ENCODE peak calls at places on chromosomes 16 and 17, in seven cellular contexts. One of them, this sample, is unnamed.

GRCh38 chr17:80861892-80862291 is 129.7 kb upstream of the CHMP6 start:
- DNase-seq in SK-N-SH: peak; percentile 88
- DNase-seq in GM12878: no peak
- DNase-seq in HepG2: no peak
- DNase-seq in HCT116: no peak
- DNase-seq in H1: no peak
- DNase-seq in K562: no peak
- DNase-seq in this sample: no peak

GRCh38 chr17:16943032-16943352 is 28.9 kb downstream of the TNFRSF13B start:
- DNase-seq in GM12878: no peak
- DNase-seq in HCT116: no peak
- DNase-seq in SK-N-SH: no peak
- DNase-seq in H1: no peak
- DNase-seq in HepG2: no peak
- DNase-seq in K562: no peak
- DNase-seq in this sample: no peak

GRCh38 chr17:7997186-7997585 is 5.2 kb upstream of the GUCY2D start:
- DNase-seq in K562: peak; percentile 27
- DNase-seq in HCT116: peak; percentile 67
- DNase-seq in GM12878: no peak
- DNase-seq in H1: no peak
- DNase-seq in HepG2: peak; percentile 25
- DNase-seq in SK-N-SH: no peak
- DNase-seq in this sample: no peak

GRCh38 chr16:29312835-29313558 is 93.5 kb downstream of the NPIPB11 start:
- DNase-seq in H1: no peak
- DNase-seq in K562: no peak
- DNase-seq in HepG2: no peak
- DNase-seq in GM12878: no peak
- DNase-seq in SK-N-SH: no peak
- DNase-seq in HCT116: no peak
- DNase-seq in this sample: no peak

GRCh38 chr16:29909398-29909797 is 9.1 kb downstream of the ASPHD1 start:
- DNase-seq in HepG2: no peak
- DNase-seq in GM12878: no peak
- DNase-seq in SK-N-SH: no peak
- DNase-seq in K562: no peak
- DNase-seq in HCT116: no peak
- DNase-seq in H1: no peak
- DNase-seq in this sample: no peak

GRCh38 chr17:54979657-54980056 is 11.1 kb downstream of the STXBP4 start:
- DNase-seq in HepG2: no peak
- DNase-seq in GM12878: no peak
- DNase-seq in H1: no peak
- DNase-seq in SK-N-SH: no peak
- DNase-seq in HCT116: no peak
- DNase-seq in K562: no peak
- DNase-seq in this sample: no peak

GRCh38 chr17:21008516-21008915 is 34.3 kb downstream of the USP22 start:
- DNase-seq in H1: no peak
- DNase-seq in HCT116: no peak
- DNase-seq in GM12878: no peak
- DNase-seq in HepG2: no peak
- DNase-seq in SK-N-SH: no peak
- DNase-seq in K562: no peak
- DNase-seq in this sample: no peak

GRCh38 chr16:67263201-67263600 is 14.4 kb downstream of the SLC9A5 start:
- DNase-seq in HCT116: no peak
- DNase-seq in HepG2: no peak
- DNase-seq in K562: no peak
- DNase-seq in H1: no peak
- DNase-seq in SK-N-SH: no peak
- DNase-seq in GM12878: no peak
- DNase-seq in this sample: no peak

GRCh38 chr17:59815965-59816364 is 76.8 kb downstream of the TUBD1 start:
- DNase-seq in HepG2: no peak
- DNase-seq in SK-N-SH: no peak
- DNase-seq in H1: no peak
- DNase-seq in HCT116: no peak
- DNase-seq in K562: no peak
- DNase-seq in GM12878: no peak
- DNase-seq in this sample: no peak

GRCh38 chr16:51134876-51135275 is 16.2 kb downstream of the SALL1 start:
- DNase-seq in HCT116: no peak
- DNase-seq in GM12878: no peak
- DNase-seq in HepG2: no peak
- DNase-seq in H1: peak; percentile 54
- DNase-seq in SK-N-SH: no peak
- DNase-seq in K562: no peak
- DNase-seq in this sample: no peak

GRCh38 chr16:27463741-27464662 is 62.0 kb downstream of the IL21R start:
- DNase-seq in K562: no peak
- DNase-seq in HepG2: no peak
- DNase-seq in SK-N-SH: no peak
- DNase-seq in GM12878: no peak
- DNase-seq in H1: no peak
- DNase-seq in HCT116: no peak
- DNase-seq in this sample: no peak

GRCh38 chr16:30086291-30087140 is 5.2 kb downstream of the TBX6 start:
- DNase-seq in SK-N-SH: no peak
- DNase-seq in GM12878: no peak
- DNase-seq in HepG2: no peak
- DNase-seq in HCT116: no peak
- DNase-seq in H1: no peak
- DNase-seq in K562: no peak
- DNase-seq in this sample: no peak

GRCh38 chr16:16797239-16797638 is 418.3 kb downstream of the NPIPA7 start:
- DNase-seq in K562: no peak
- DNase-seq in H1: no peak
- DNase-seq in SK-N-SH: no peak
- DNase-seq in HCT116: no peak
- DNase-seq in GM12878: no peak
- DNase-seq in HepG2: no peak
- DNase-seq in this sample: no peak

GRCh38 chr17:47837401-47838039 is 3.6 kb downstream of the SCRN2 start:
- DNase-seq in HCT116: no peak
- DNase-seq in SK-N-SH: no peak
- DNase-seq in HepG2: peak; percentile 30
- DNase-seq in GM12878: no peak
- DNase-seq in H1: no peak
- DNase-seq in K562: no peak
- DNase-seq in this sample: no peak

GRCh38 chr17:10094806-10095205 is 103.6 kb downstream of the GAS7 start:
- DNase-seq in H1: no peak
- DNase-seq in HCT116: no peak
- DNase-seq in SK-N-SH: no peak
- DNase-seq in K562: no peak
- DNase-seq in GM12878: no peak
- DNase-seq in HepG2: no peak
- DNase-seq in this sample: no peak

GRCh38 chr17:49556183-49556943 is 19.3 kb upstream of the NXPH3 start:
- DNase-seq in K562: peak; percentile 88
- DNase-seq in GM12878: no peak
- DNase-seq in HepG2: peak; percentile 65
- DNase-seq in H1: peak; percentile 98
- DNase-seq in SK-N-SH: peak; percentile 98
- DNase-seq in HCT116: peak; percentile 49
- DNase-seq in this sample: no peak

GRCh38 chr16:3578610-3579551 is 1.7 kb upstream of the NLRC3 start:
- DNase-seq in H1: peak; percentile 69
- DNase-seq in HCT116: no peak
- DNase-seq in GM12878: peak; percentile 56
- DNase-seq in SK-N-SH: no peak
- DNase-seq in HepG2: no peak
- DNase-seq in K562: peak; percentile 51
- DNase-seq in this sample: no peak

GRCh38 chr16:75097941-75098897 is 18.4 kb downstream of the LDHD start:
- DNase-seq in GM12878: no peak
- DNase-seq in H1: no peak
- DNase-seq in K562: no peak
- DNase-seq in HCT116: no peak
- DNase-seq in SK-N-SH: no peak
- DNase-seq in HepG2: no peak
- DNase-seq in this sample: no peak

GRCh38 chr17:27558842-27559505 is 72.0 kb upstream of the LGALS9 start:
- DNase-seq in H1: no peak
- DNase-seq in HepG2: peak; percentile 91
- DNase-seq in K562: no peak
- DNase-seq in HCT116: no peak
- DNase-seq in SK-N-SH: no peak
- DNase-seq in GM12878: no peak
- DNase-seq in this sample: no peak

GRCh38 chr17:35293151-35293837 is 50.4 kb downstream of the SLFN5 start:
- DNase-seq in K562: no peak
- DNase-seq in HCT116: no peak
- DNase-seq in GM12878: no peak
- DNase-seq in H1: no peak
- DNase-seq in HepG2: no peak
- DNase-seq in SK-N-SH: no peak
- DNase-seq in this sample: no peak

GRCh38 chr16:53504161-53504663 is 1.2 kb upstream of the AKTIP start:
- DNase-seq in H1: no peak
- DNase-seq in SK-N-SH: peak; percentile 49
- DNase-seq in HepG2: no peak
- DNase-seq in GM12878: no peak
- DNase-seq in HCT116: no peak
- DNase-seq in K562: no peak
- DNase-seq in this sample: no peak

GRCh38 chr16:2707368-2708289 is 12.4 kb downstream of the PRSS27 start:
- DNase-seq in HepG2: no peak
- DNase-seq in H1: no peak
- DNase-seq in K562: no peak
- DNase-seq in HCT116: no peak
- DNase-seq in GM12878: no peak
- DNase-seq in SK-N-SH: no peak
- DNase-seq in this sample: no peak

GRCh38 chr17:46832945-46833839 is 14.7 kb upstream of the WNT3 start:
- DNase-seq in SK-N-SH: no peak
- DNase-seq in HepG2: peak; percentile 57
- DNase-seq in HCT116: no peak
- DNase-seq in H1: no peak
- DNase-seq in K562: no peak
- DNase-seq in GM12878: no peak
- DNase-seq in this sample: no peak

GRCh38 chr17:48711128-48711527 is 11.2 kb downstream of the PRAC1 start:
- DNase-seq in H1: no peak
- DNase-seq in HepG2: no peak
- DNase-seq in GM12878: no peak
- DNase-seq in SK-N-SH: no peak
- DNase-seq in HCT116: no peak
- DNase-seq in K562: no peak
- DNase-seq in this sample: no peak

DNA sequence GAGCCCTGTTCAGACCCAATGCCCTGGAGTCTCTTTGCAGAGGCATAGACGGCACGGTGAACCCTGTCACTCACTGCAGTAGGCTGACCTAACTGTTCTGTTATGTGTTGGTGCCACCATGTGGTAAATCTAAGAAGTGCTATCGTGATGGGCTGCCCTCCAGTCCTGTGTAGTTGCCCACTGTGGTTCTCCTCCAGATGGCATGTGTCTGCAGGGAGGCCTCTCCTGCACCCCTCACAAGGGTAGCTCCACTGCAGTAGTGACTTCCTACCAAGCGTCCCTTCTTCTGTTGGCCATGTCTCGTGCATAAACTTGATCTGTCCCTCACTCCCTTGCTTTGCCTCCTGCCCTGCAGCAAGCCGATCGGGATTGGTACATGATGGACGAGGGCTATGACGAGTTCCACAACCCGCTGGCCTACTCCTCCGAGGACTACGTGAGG is 5.8 kb downstream of the DHX38 start:
- DNase-seq in HCT116: peak; percentile 40
- DNase-seq in SK-N-SH: peak; percentile 78
- DNase-seq in HepG2: peak; percentile 81
- DNase-seq in K562: peak; percentile 72
- DNase-seq in GM12878: peak; percentile 13
- DNase-seq in H1: peak; percentile 77
- DNase-seq in this sample: no peak
- TF ChIP-seq CTCF in HCT116: peak; percentile 31
- TF ChIP-seq CTCF in SK-N-SH: peak; percentile 66
- TF ChIP-seq CTCF in HepG2: peak; percentile 95
- TF ChIP-seq CTCF in K562: peak; percentile 73
- TF ChIP-seq CTCF in GM12878: peak; percentile 58
- TF ChIP-seq CTCF in H1: peak; percentile 86
- TF ChIP-seq CTCF in this sample: peak; percentile 68

GRCh38 chr17:63086483-63087185 is 120.6 kb downstream of the TANC2 start:
- DNase-seq in H1: no peak
- DNase-seq in SK-N-SH: no peak
- DNase-seq in K562: no peak
- DNase-seq in HepG2: no peak
- DNase-seq in GM12878: no peak
- DNase-seq in HCT116: no peak
- DNase-seq in this sample: no peak
- TF ChIP-seq SIN3A in H1: no peak
- TF ChIP-seq SIN3A in SK-N-SH: no peak
- TF ChIP-seq SIN3A in K562: no peak
- TF ChIP-seq SIN3A in HepG2: no peak
- TF ChIP-seq SIN3A in GM12878: no peak
- TF ChIP-seq SIN3A in HCT116: no peak
- TF ChIP-seq SIN3A in this sample: no peak

GRCh38 chr17:44279586-44280344 is 11.8 kb upstream of the SLC4A1 start:
- DNase-seq in K562: peak; percentile 82
- DNase-seq in H1: peak; percentile 74
- DNase-seq in SK-N-SH: no peak
- DNase-seq in HCT116: no peak
- DNase-seq in GM12878: peak; percentile 66
- DNase-seq in HepG2: peak; percentile 86
- DNase-seq in this sample: peak; percentile 8
- H3K27ac ChIP-seq in K562: peak overlapping the region; percentile 54
- H3K27ac ChIP-seq in H1: no peak overlapping the region
- H3K27ac ChIP-seq in SK-N-SH: no peak overlapping the region
- H3K27ac ChIP-seq in HCT116: no peak overlapping the region
- H3K27ac ChIP-seq in GM12878: peak overlapping the region; percentile 26
- H3K27ac ChIP-seq in HepG2: no peak overlapping the region
- H3K27ac ChIP-seq in this sample: no peak overlapping the region

GRCh38 chr17:78173025-78173715 is 4.8 kb downstream of the SYNGR2 start:
- DNase-seq in HepG2: no peak
- DNase-seq in SK-N-SH: no peak
- DNase-seq in HCT116: no peak
- DNase-seq in K562: no peak
- DNase-seq in H1: no peak
- DNase-seq in GM12878: peak; percentile 66
- DNase-seq in this sample: no peak

GRCh38 chr17:78176548-78177025 is 8.2 kb downstream of the SYNGR2 start:
- DNase-seq in HCT116: no peak
- DNase-seq in K562: peak; percentile 78
- DNase-seq in H1: peak; percentile 92
- DNase-seq in HepG2: no peak
- DNase-seq in SK-N-SH: peak; percentile 90
- DNase-seq in GM12878: no peak
- DNase-seq in this sample: no peak

GRCh38 chr17:78175643-78175981 is 7.2 kb downstream of the SYNGR2 start:
- DNase-seq in SK-N-SH: no peak
- DNase-seq in K562: no peak
- DNase-seq in HCT116: no peak
- DNase-seq in HepG2: no peak
- DNase-seq in H1: no peak
- DNase-seq in GM12878: no peak
- DNase-seq in this sample: no peak

GRCh38 chr17:78174332-78174869 is 6.0 kb downstream of the SYNGR2 start:
- DNase-seq in SK-N-SH: no peak
- DNase-seq in K562: no peak
- DNase-seq in HCT116: no peak
- DNase-seq in HepG2: no peak
- DNase-seq in H1: no peak
- DNase-seq in GM12878: no peak
- DNase-seq in this sample: no peak

GRCh38 chr17:78174870-78175642 is 6.7 kb downstream of the SYNGR2 start:
- DNase-seq in SK-N-SH: no peak
- DNase-seq in H1: peak; percentile 68
- DNase-seq in HepG2: no peak
- DNase-seq in HCT116: no peak
- DNase-seq in GM12878: no peak
- DNase-seq in K562: no peak
- DNase-seq in this sample: no peak
- TF ChIP-seq CTCF in SK-N-SH: no peak
- TF ChIP-seq CTCF in H1: peak; percentile 62
- TF ChIP-seq CTCF in HepG2: peak; percentile 46
- TF ChIP-seq CTCF in HCT116: no peak
- TF ChIP-seq CTCF in GM12878: peak; percentile 30
- TF ChIP-seq CTCF in K562: peak; percentile 37
- TF ChIP-seq CTCF in this sample: no peak

This sample was measured in Panc1.